ENCODE peak calls at places on chromosomes 16 and 17, in seven cellular contexts. E is RWPE1, T is neural progenitor cell, S is AG04449, X is fibroblast of the aortic adventitia, B is BJ, C is upper lobe of right lung. Z is an unnamed sample.

GRCh38 chr16:81318711-81319110 is 3.9 kb downstream of the GAN start:
- DNase-seq in B (no peak), X (no peak), T (peak; percentile 2), E (no peak), S (no peak), C (no peak), Z (no peak)

GRCh38 chr16:22763655-22764054 is 50.3 kb upstream of the HS3ST2 start:
- DNase-seq in B (no peak), X (no peak), C (no peak), T (no peak), S (no peak), E (no peak), Z (no peak)

GRCh38 chr16:48978501-48978900 is 303.1 kb downstream of the CBLN1 start:
- DNase-seq in X (no peak), S (no peak), E (no peak), B (no peak), C (no peak), T (no peak), Z (no peak)

GRCh38 chr17:41004397-41004796 is 4.5 kb downstream of the KRTAP3-1 start:
- DNase-seq in E (no peak), C (no peak), T (no peak), S (no peak), B (no peak), X (no peak), Z (no peak)

GRCh38 chr17:43701318-43701743 is 39.6 kb upstream of the MEOX1 start:
- DNase-seq in X (no peak), B (no peak), T (no peak), C (peak; percentile 72), S (no peak), E (no peak), Z (no peak)

GRCh38 chr16:28324235-28324886 is 32.0 kb downstream of the SBK1 start:
- DNase-seq in S (no peak), C (peak; percentile 46), B (no peak), X (no peak), E (no peak), T (no peak), Z (no peak)

GRCh38 chr16:56667581-56668571 is at the start of gene MT1G:
- DNase-seq in C (peak; percentile 74), S (no peak), T (no peak), X (peak; percentile 14), B (no peak), E (no peak), Z (no peak)

GRCh38 chr16:22816475-22816874 is 2.5 kb downstream of the HS3ST2 start:
- DNase-seq in E (peak; percentile 49), S (no peak), B (no peak), C (no peak), T (no peak), X (no peak), Z (no peak)

GRCh38 chr17:66585472-66585871 is 249.4 kb upstream of the CACNG5 start:
- DNase-seq in S (no peak), T (no peak), E (no peak), C (no peak), B (no peak), X (no peak), Z (no peak)

GRCh38 chr17:57009737-57010445 is 32.0 kb downstream of the SCPEP1 start:
- DNase-seq in T (peak; percentile 69), C (no peak), X (peak; percentile 50), B (no peak), E (peak; percentile 52), S (no peak), Z (peak; percentile 65)

GRCh38 chr17:66240630-66241029 is 11.4 kb upstream of the APOH start:
- DNase-seq in S (no peak), X (peak; percentile 40), C (no peak), E (peak; percentile 4), T (no peak), B (peak; percentile 29), Z (no peak)

GRCh38 chr17:82287849-82288601 is 14.5 kb upstream of the CSNK1D start:
- DNase-seq in T (no peak), X (peak; percentile 75), S (no peak), B (peak; percentile 75), C (peak; percentile 93), E (peak; percentile 73), Z (no peak)

GRCh38 chr16:80198265-80198994 is 342.4 kb upstream of the DYNLRB2 start:
- DNase-seq in C (no peak), T (no peak), S (no peak), X (no peak), E (no peak), B (no peak), Z (no peak)

GRCh38 chr17:82754297-82755208 is 2.7 kb downstream of the TBCD start:
- DNase-seq in E (no peak), B (no peak), C (no peak), T (peak; percentile 67), X (no peak), S (no peak), Z (no peak)

GRCh38 chr16:79510879-79511278 is 89.7 kb downstream of the MAF start:
- DNase-seq in X (no peak), C (no peak), E (no peak), T (no peak), S (no peak), B (no peak), Z (no peak)

GRCh38 chr16:87060026-87060986 is 256.9 kb downstream of the C16orf95 start:
- DNase-seq in C (no peak), S (no peak), B (no peak), X (peak; percentile 63), E (no peak), T (peak; percentile 63), Z (no peak)
- TF ChIP-seq CTCF in C (no peak), S (peak; percentile 35), B (peak; percentile 3), X (peak; percentile 18), E (no peak), T (peak; percentile 30), Z (no peak)

GRCh38 chr17:7857724-7858486 is at the start of gene CYB5D1:
- DNase-seq in B (no peak), S (no peak), C (peak; percentile 91), E (no peak), T (peak; percentile 94), X (peak; percentile 96), Z (peak; percentile 80)

GRCh38 chr17:7856081-7856791 is 1.1 kb downstream of the NAA38 start:
- DNase-seq in E (no peak), S (no peak), C (peak; percentile 72), T (peak; percentile 57), X (peak; percentile 46), B (no peak), Z (peak; percentile 68)

GRCh38 chr17:7855643-7856080 is 796 bp downstream of the TMEM88 start:
- DNase-seq in C (no peak), E (no peak), S (no peak), B (no peak), T (no peak), X (no peak), Z (no peak)

GRCh38 chr17:7858487-7858832 is 657 bp downstream of the CYB5D1 start:
- DNase-seq in X (peak; percentile 48), B (no peak), S (no peak), C (peak; percentile 72), T (peak; percentile 88), E (no peak), Z (peak; percentile 65)

DNA sequence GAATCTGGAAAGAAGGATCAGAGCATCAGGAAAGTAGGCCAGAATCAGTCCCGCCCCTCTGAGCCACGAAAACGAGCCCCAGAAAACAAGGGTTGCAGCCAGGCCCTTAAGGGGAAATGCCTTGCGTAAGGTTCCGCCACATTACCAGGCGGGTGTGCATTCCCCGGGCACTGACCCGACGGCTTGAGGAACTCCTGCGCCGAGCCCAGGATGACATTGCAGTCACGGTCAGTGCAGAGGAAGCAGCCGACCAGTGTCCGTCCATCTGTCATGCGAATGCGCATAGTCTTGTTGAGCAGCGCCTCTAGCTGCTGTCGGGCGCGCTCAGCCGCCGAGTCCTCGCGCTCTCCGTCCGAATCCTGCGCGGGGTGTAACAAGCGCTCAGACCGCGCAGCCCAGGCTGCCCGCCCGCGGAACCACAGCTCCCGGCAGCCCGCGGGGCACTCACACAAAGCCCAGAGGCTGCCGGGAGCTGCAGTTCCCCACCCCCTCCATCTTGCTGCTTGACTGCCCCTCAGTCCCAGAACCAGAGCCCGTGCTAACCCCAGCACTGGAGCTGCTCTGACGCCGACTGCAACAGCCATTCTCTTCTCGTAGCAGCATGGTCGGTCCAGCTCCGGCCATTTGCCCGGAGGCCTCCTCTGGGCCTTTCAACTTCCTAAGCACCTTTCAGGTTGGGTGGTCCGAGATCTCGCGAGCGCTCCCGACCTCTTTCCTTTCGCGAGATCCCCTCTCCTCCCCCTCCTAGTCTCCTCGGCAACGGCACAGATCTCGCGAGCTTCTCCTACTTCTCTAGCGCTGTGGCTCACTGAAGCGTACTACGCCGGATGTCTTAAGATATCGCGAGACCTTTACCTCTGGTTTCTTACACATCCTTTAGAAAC is at the start of gene NAA38:
- DNase-seq in C (peak; percentile 98), B (peak; percentile 97), X (peak; percentile 100), E (peak; percentile 94), T (peak; percentile 100), S (peak; percentile 97), Z (peak; percentile 88)
- TF ChIP-seq CTCF in C (peak; percentile 43), B (peak; percentile 59), X (peak; percentile 62), E (peak; percentile 48), T (peak; percentile 48), S (peak; percentile 71), Z (no peak)

DNA sequence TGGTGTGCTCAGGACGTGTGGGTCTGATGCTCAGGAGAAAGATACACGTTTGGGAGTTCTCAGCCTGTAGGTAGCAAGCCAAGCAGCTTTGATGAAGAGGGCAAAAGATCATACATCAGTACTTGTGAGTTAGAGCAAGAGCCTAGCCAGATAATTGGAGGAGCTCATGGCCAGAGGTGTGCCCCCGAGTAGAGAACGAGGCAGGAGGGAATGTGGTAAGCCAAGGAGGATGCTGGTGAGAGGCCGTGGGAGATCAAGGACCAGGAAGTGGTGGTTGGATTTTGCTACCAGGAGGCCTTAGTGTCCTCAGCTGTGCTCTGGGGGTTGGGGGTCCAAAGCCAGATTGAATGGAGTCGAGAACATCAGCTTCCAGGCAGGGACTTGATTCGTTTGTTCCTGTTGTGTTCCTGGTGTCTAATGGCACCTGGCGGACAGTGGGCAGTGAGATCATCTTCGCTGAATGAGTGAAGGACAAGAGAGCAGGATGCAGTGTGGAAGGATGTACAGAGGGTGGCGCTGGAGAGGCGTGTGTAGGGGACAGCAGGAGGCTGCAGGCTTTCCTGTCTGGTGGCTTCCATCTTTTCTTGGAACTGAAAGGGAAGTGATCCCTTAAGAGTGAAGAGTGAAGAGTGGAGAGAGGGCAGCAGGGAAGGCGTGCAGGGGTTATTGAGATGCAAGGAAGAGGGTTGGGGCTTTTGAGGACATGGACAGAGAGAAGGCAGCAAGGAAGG is 11.6 kb downstream of the FBXL19 start:
- DNase-seq in X (peak; percentile 48), T (peak; percentile 74), S (no peak), E (no peak), B (no peak), C (no peak), Z (peak; percentile 81)
- TF ChIP-seq CTCF in X (peak; percentile 67), T (peak; percentile 64), S (peak; percentile 36), E (peak; percentile 30), B (peak; percentile 58), C (peak; percentile 51), Z (peak; percentile 31)

GRCh38 chr16:228151-228855 is 946 bp downstream of the LUC7L start:
- DNase-seq in S (no peak), X (no peak), C (no peak), E (peak; percentile 20), B (no peak), T (no peak), Z (no peak)

GRCh38 chr16:234468-235305 is at the start of gene FAM234A:
- DNase-seq in E (peak; percentile 95), S (no peak), T (peak; percentile 99), X (peak; percentile 80), B (peak; percentile 47), C (peak; percentile 97), Z (peak; percentile 96)

GRCh38 chr16:230949-231348 is 1.7 kb upstream of the LUC7L start:
- DNase-seq in E (no peak), C (no peak), T (no peak), S (no peak), B (no peak), X (no peak), Z (no peak)

GRCh38 chr16:229731-230281 is 557 bp upstream of the LUC7L start:
- DNase-seq in E (no peak), T (no peak), X (no peak), C (no peak), B (no peak), S (no peak), Z (no peak)

GRCh38 chr16:228917-229730 is at the start of gene LUC7L:
- DNase-seq in E (peak; percentile 85), S (no peak), X (peak; percentile 82), T (peak; percentile 97), B (no peak), C (peak; percentile 94), Z (peak; percentile 91)
- TF ChIP-seq CTCF in E (no peak), S (no peak), X (no peak), T (no peak), B (no peak), C (no peak), Z (no peak)